ENCODE peak calls at places on chromosomes 12 and 14, in five cellular contexts. Y, S, O, C and X are unnamed samples.
A peak's percentile ranks its signal among the peaks of the same experiment; 100 is the strongest.

GRCh38 chr12:71045781-71046180 is 112.0 kb downstream of the TSPAN8 start:
- DNase-seq in O (no peak), S (no peak), Y (no peak), C (no peak), X (peak; percentile 57)

GRCh38 chr14:71780822-71781221 is 151.4 kb upstream of the RGS6 start:
- DNase-seq in S (no peak), O (no peak), C (no peak), Y (no peak), X (no peak)

GRCh38 chr12:131312793-131313545 is 359.3 kb downstream of the ADGRD1 start:
- DNase-seq in O (no peak), S (no peak), Y (no peak), C (no peak), X (no peak)

GRCh38 chr14:104684449-104684821 is 5.0 kb upstream of the INF2 start:
- DNase-seq in C (no peak), S (no peak), Y (no peak), O (no peak), X (no peak)

GRCh38 chr12:2475984-2476383 is 318.8 kb upstream of the FKBP4 start:
- DNase-seq in S (no peak), O (peak; percentile 86), C (no peak), Y (no peak), X (no peak)

GRCh38 chr12:122994781-122995502 is 14.5 kb downstream of the ARL6IP4 start:
- DNase-seq in S (no peak), Y (no peak), C (no peak), O (no peak), X (no peak)

GRCh38 chr12:116432321-116432750 is 126.8 kb upstream of the MAP1LC3B2 start:
- DNase-seq in O (no peak), Y (no peak), C (no peak), S (no peak), X (peak; percentile 51)

GRCh38 chr14:36938678-36939077 is 233.7 kb downstream of the SLC25A21 start:
- DNase-seq in S (no peak), Y (no peak), C (no peak), O (no peak), X (no peak)

GRCh38 chr12:5254703-5255102 is 177.2 kb upstream of the NTF3 start:
- DNase-seq in O (no peak), Y (no peak), C (peak; percentile 66), S (no peak), X (no peak)

GRCh38 chr12:119938049-119938667 is 50.9 kb upstream of the BICDL1 start:
- DNase-seq in Y (peak; percentile 53), C (peak; percentile 86), O (peak; percentile 53), S (peak; percentile 21), X (peak; percentile 57)

GRCh38 chr14:67571991-67572323 is 28.1 kb downstream of the PIGH start:
- DNase-seq in Y (no peak), C (no peak), O (no peak), S (no peak), X (no peak)

GRCh38 chr12:42735869-42736361 is 146.4 kb upstream of the PRICKLE1 start:
- DNase-seq in Y (no peak), S (no peak), C (no peak), O (peak; percentile 32), X (no peak)

GRCh38 chr12:93978553-93978952 is 169.8 kb upstream of the PLXNC1 start:
- DNase-seq in C (peak; percentile 79), O (no peak), Y (no peak), S (no peak), X (peak; percentile 83)

GRCh38 chr12:26431211-26431610 is 235.8 kb downstream of the SSPN start:
- DNase-seq in Y (no peak), C (no peak), O (no peak), S (no peak), X (no peak)